ENCODE peak calls at places on chromosomes 6 and 20, in six cellular contexts. J, Z, N, X, K and A are unnamed samples.

GRCh38 chr6:128963561-128963960 is 80.6 kb downstream of the LAMA2 start:
- DNase-seq in J (no peak), Z (no peak), N (no peak), X (no peak), K (no peak), A (no peak)

GRCh38 chr6:37426058-37426944 is 6.7 kb upstream of the CMTR1 start:
- DNase-seq in J (no peak), Z (no peak), N (no peak), X (no peak), K (no peak), A (no peak)

GRCh38 chr6:149723771-149724417 is 6.0 kb upstream of the LATS1 start:
- DNase-seq in J (no peak), Z (peak), N (no peak), X (peak), K (peak), A (peak)

GRCh38 chr6:18155864-18156396 is 708 bp downstream of the KDM1B start:
- DNase-seq in J (peak), Z (peak), N (no peak), X (peak), K (peak), A (peak)

GRCh38 chr20:4998160-4998651 is 3.1 kb downstream of the SLC23A2 start:
- DNase-seq in J (no peak), Z (no peak), N (no peak), X (no peak), K (no peak), A (no peak)

GRCh38 chr6:111486921-111487320 is 3.9 kb upstream of the REV3L start:
- DNase-seq in J (no peak), Z (no peak), N (no peak), X (no peak), K (no peak), A (no peak)

GRCh38 chr20:56368351-56369134 is 9.8 kb downstream of the FAM210B start:
- DNase-seq in J (no peak), Z (no peak), N (no peak), X (no peak), K (no peak), A (peak)

GRCh38 chr6:4581468-4582420 is 194.5 kb upstream of the CDYL start:
- DNase-seq in J (no peak), Z (no peak), N (no peak), X (peak), K (no peak), A (no peak)

GRCh38 chr20:4435210-4435609 is 286.5 kb upstream of the PRND start:
- DNase-seq in J (no peak), Z (no peak), N (no peak), X (no peak), K (no peak), A (no peak)

GRCh38 chr20:4683261-4683660 is 38.4 kb upstream of the PRND start:
- DNase-seq in J (no peak), Z (no peak), N (no peak), X (no peak), K (no peak), A (no peak)

GRCh38 chr20:62701161-62702007 is 7.3 kb upstream of the NTSR1 start:
- DNase-seq in J (no peak), Z (no peak), N (no peak), X (no peak), K (no peak), A (no peak)

GRCh38 chr20:62804021-62804631 is 509 bp upstream of the OGFR start:
- DNase-seq in J (no peak), Z (no peak), N (no peak), X (no peak), K (no peak), A (no peak)

GRCh38 chr6:55033021-55033546 is 141.2 kb upstream of the HCRTR2 start:
- DNase-seq in J (no peak), Z (no peak), N (no peak), X (no peak), K (no peak), A (no peak)

GRCh38 chr6:131062245-131063027 is 609 bp downstream of the EPB41L2 start:
- DNase-seq in J (peak), Z (peak), N (no peak), X (peak), K (peak), A (peak)

GRCh38 chr6:130105996-130106704 is 87.8 kb downstream of the L3MBTL3 start:
- DNase-seq in J (no peak), Z (no peak), N (no peak), X (no peak), K (no peak), A (no peak)

GRCh38 chr20:1888796-1889463 is 6.3 kb upstream of the SIRPA start:
- DNase-seq in J (no peak), Z (no peak), N (no peak), X (peak), K (no peak), A (no peak)

GRCh38 chr6:75563032-75563431 is 38.6 kb upstream of the SENP6 start:
- DNase-seq in J (no peak), Z (no peak), N (no peak), X (peak), K (no peak), A (no peak)

GRCh38 chr6:3888153-3888957 is 39.2 kb downstream of the FAM50B start:
- DNase-seq in J (no peak), Z (no peak), N (no peak), X (peak), K (peak), A (no peak)

GRCh38 chr6:161038229-161039003 is 46.8 kb downstream of the MAP3K4 start:
- DNase-seq in J (no peak), Z (peak), N (no peak), X (peak), K (peak), A (no peak)

GRCh38 chr20:55103188-55103587 is 627.8 kb downstream of the DOK5 start:
- DNase-seq in J (no peak), Z (no peak), N (no peak), X (no peak), K (peak), A (no peak)

GRCh38 chr20:47205577-47206123 is 150.8 kb downstream of the ZMYND8 start:
- DNase-seq in J (peak), Z (peak), N (no peak), X (peak), K (peak), A (peak)

GRCh38 chr6:113489946-113490345 is 367.2 kb upstream of the MARCKS start:
- DNase-seq in J (no peak), Z (no peak), N (no peak), X (no peak), K (no peak), A (no peak)

GRCh38 chr6:36977470-36977941 is 8.5 kb downstream of the MTCH1 start:
- DNase-seq in J (no peak), Z (no peak), N (no peak), X (no peak), K (no peak), A (no peak)

GRCh38 chr6:100166991-100167390 is 173.0 kb upstream of the MCHR2 start:
- DNase-seq in J (no peak), Z (no peak), N (no peak), X (peak), K (no peak), A (no peak)

GRCh38 chr6:29938746-29939508 is 3.4 kb upstream of the HLA-A start:
- DNase-seq in J (no peak), Z (no peak), N (no peak), X (no peak), K (no peak), A (no peak)

GRCh38 chr20:57603120-57603519 is 17.1 kb downstream of the ZBP1 start:
- DNase-seq in J (no peak), Z (no peak), N (no peak), X (no peak), K (no peak), A (no peak)

GRCh38 chr6:15322781-15323536 is 77.1 kb downstream of the JARID2 start:
- DNase-seq in J (no peak), Z (no peak), N (no peak), X (no peak), K (peak), A (no peak)

GRCh38 chr20:407953-408842 is at the start of gene RBCK1:
- DNase-seq in J (peak), Z (peak), N (peak), X (peak), K (peak), A (peak)

GRCh38 chr6:104669483-104669882 is 190.2 kb downstream of the HACE1 start:
- DNase-seq in J (no peak), Z (no peak), N (no peak), X (no peak), K (no peak), A (no peak)

GRCh38 chr6:169520104-169520503 is 181.7 kb downstream of the WDR27 start:
- DNase-seq in J (no peak), Z (no peak), N (no peak), X (peak), K (no peak), A (no peak)

GRCh38 chr6:127547909-127548649 is 28.9 kb upstream of the C6orf58 start:
- DNase-seq in J (no peak), Z (no peak), N (no peak), X (peak), K (no peak), A (no peak)

GRCh38 chr6:36911946-36912555 is 26.3 kb downstream of the C6orf89 start:
- DNase-seq in J (no peak), Z (no peak), N (peak), X (no peak), K (no peak), A (no peak)

GRCh38 chr20:58746551-58747399 is 54.2 kb downstream of the NPEPL1 start:
- DNase-seq in J (no peak), Z (no peak), N (no peak), X (peak), K (no peak), A (no peak)

GRCh38 chr6:158772851-158773371 is 46.3 kb downstream of the EZR start:
- DNase-seq in J (no peak), Z (no peak), N (no peak), X (peak), K (peak), A (no peak)

GRCh38 chr6:66103354-66103753 is 396.3 kb upstream of the EYS start:
- DNase-seq in J (no peak), Z (no peak), N (no peak), X (no peak), K (no peak), A (no peak)

GRCh38 chr6:154548130-154548830 is 37.8 kb upstream of the CNKSR3 start:
- DNase-seq in J (no peak), Z (peak), N (no peak), X (peak), K (peak), A (no peak)

GRCh38 chr20:44728835-44729342 is 13.7 kb downstream of the CCN5 start:
- DNase-seq in J (no peak), Z (peak), N (no peak), X (peak), K (no peak), A (no peak)

GRCh38 chr20:4591975-4592315 is 129.8 kb upstream of the PRND start:
- DNase-seq in J (no peak), Z (no peak), N (no peak), X (no peak), K (no peak), A (no peak)

GRCh38 chr6:45199554-45199953 is 128.6 kb upstream of the RUNX2 start:
- DNase-seq in J (no peak), Z (no peak), N (no peak), X (no peak), K (no peak), A (no peak)

GRCh38 chr20:37992802-37993538 is 40.3 kb downstream of the TTI1 start:
- DNase-seq in J (no peak), Z (peak), N (no peak), X (peak), K (peak), A (no peak)
- H3K27ac ChIP-seq in J (no peak), Z (peak), N (no peak), X (peak), K (no peak), A (no peak)

GRCh38 chr6:35724059-35724458 is 12.8 kb upstream of the ARMC12 start:
- DNase-seq in J (no peak), Z (no peak), N (no peak), X (no peak), K (no peak), A (no peak)
- H3K27ac ChIP-seq in J (no peak), Z (no peak), N (peak), X (peak), K (no peak), A (peak)

GRCh38 chr6:53486679-53487078 is 58.2 kb downstream of the GCLC start:
- DNase-seq in J (no peak), Z (no peak), N (no peak), X (no peak), K (no peak), A (no peak)
- H3K27ac ChIP-seq in J (no peak), Z (no peak), N (no peak), X (no peak), K (no peak), A (no peak)

DNA sequence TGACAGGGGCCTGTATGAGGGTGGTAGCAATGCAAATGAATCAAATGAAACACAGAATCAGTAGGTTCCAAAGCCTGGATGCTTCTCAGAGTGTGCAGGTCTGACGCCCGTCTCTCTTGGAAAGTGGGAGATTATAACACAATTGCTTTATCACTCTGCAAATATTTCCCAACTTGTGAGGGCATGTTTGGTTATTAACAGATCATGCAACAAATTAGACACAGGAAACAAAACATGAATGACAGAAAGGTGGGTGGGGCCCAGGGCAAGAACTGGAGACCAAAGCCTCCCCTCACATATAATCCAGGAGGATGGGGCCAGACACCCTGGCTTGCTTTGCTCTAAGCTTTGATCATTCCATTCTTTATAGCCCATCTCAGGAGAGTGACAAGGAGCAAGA is 108.6 kb upstream of the MRPS10 start:
- DNase-seq in J (no peak), Z (no peak), N (no peak), X (no peak), K (no peak), A (no peak)
- H3K27ac ChIP-seq in J (no peak), Z (no peak), N (no peak), X (no peak), K (no peak), A (no peak)

GRCh38 chr6:32689531-32690505 is 23.4 kb upstream of the HLA-DQB1 start:
- DNase-seq in J (no peak), Z (no peak), N (no peak), X (peak), K (no peak), A (no peak)
- H3K27ac ChIP-seq in J (no peak), Z (no peak), N (no peak), X (no peak), K (no peak), A (no peak)

GRCh38 chr6:117191009-117191408 is 74.3 kb upstream of the VGLL2 start:
- DNase-seq in J (no peak), Z (no peak), N (no peak), X (no peak), K (no peak), A (no peak)

GRCh38 chr6:117191448-117191847 is 73.9 kb upstream of the VGLL2 start:
- DNase-seq in J (no peak), Z (no peak), N (no peak), X (no peak), K (no peak), A (no peak)

GRCh38 chr6:117200067-117200466 is 65.3 kb upstream of the VGLL2 start:
- DNase-seq in J (no peak), Z (peak), N (no peak), X (no peak), K (no peak), A (no peak)

GRCh38 chr6:117195728-117196127 is 69.6 kb upstream of the VGLL2 start:
- DNase-seq in J (no peak), Z (no peak), N (no peak), X (no peak), K (no peak), A (no peak)

DNA sequence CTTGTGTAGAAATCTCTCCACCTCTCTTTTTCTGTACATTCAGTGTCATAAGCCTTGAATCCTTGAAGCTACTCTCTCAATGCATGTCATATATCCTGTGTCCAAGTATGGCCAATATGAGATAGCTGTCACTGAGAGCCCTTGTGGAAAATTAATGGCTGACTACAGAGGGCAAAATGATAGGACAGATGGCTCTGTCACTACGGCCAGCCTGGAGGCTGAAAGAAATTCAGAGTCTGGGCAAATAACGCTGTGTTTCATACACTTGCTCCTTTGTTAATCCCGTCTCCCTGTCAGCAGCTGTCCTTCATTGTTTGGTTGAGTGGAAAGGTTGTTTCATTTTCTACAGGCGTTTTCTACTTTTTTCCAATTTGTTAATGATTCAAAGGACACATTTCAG is 70.4 kb upstream of the VGLL2 start:
- DNase-seq in J (no peak), Z (no peak), N (no peak), X (no peak), K (no peak), A (no peak)
- H3K27ac ChIP-seq in J (no peak), Z (no peak), N (no peak), X (no peak), K (no peak), A (no peak)

DNA sequence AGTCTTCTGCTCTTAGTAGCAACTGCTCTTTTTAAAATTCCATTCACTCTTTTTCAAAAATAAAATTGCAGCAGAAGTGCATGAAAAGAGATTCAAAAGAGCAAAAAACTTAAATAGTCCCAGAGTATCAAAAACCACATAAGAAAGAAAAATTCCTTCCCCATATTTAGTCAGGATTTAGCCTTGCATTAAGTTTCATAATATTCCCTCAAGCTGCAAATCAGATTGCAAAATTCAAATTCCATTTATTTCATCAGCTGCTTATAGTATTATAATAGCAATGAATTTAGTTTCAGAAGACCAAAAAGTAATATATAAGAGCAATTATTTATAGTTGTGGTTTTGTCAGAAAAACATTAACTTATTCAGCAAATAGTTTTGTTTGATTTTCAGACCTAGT is 164.2 kb upstream of the STXBP5 start:
- DNase-seq in J (no peak), Z (no peak), N (no peak), X (peak), K (no peak), A (no peak)
- H3K27ac ChIP-seq in J (no peak), Z (no peak), N (no peak), X (no peak), K (no peak), A (peak)